ENCODE peak calls at places on chromosomes 7 and 10, in five cellular contexts. E, W, M, D and V are unnamed samples.

GRCh38 chr7:116571552-116571951 is 46.7 kb downstream of the CAV1 start:
- DNase-seq in D (no peak), W (no peak), E (no peak), M (no peak), V (peak)

GRCh38 chr7:2601907-2602735 is 29.7 kb upstream of the TTYH3 start:
- DNase-seq in D (no peak), M (no peak), W (no peak), E (no peak), V (no peak)

GRCh38 chr10:33666686-33667480 is 332.4 kb upstream of the NRP1 start:
- DNase-seq in M (no peak), D (no peak), E (no peak), W (no peak), V (no peak)

GRCh38 chr7:17392846-17393245 is 94.4 kb downstream of the AHR start:
- DNase-seq in E (no peak), W (no peak), D (no peak), M (peak), V (no peak)

GRCh38 chr10:4509405-4509804 is 316.6 kb upstream of the AKR1E2 start:
- DNase-seq in W (no peak), D (no peak), E (no peak), M (no peak), V (no peak)

GRCh38 chr10:97542169-97543024 is 30.2 kb upstream of the ANKRD2 start:
- DNase-seq in D (peak), E (peak), M (peak), W (peak), V (peak)

GRCh38 chr7:138834583-138834982 is 36.6 kb upstream of the ATP6V0A4 start:
- DNase-seq in D (no peak), W (no peak), M (no peak), E (no peak), V (no peak)

GRCh38 chr7:99562832-99563231 is 4.4 kb downstream of the ZNF655 start:
- DNase-seq in D (peak), E (no peak), W (no peak), M (peak), V (peak)

GRCh38 chr10:71582019-71582418 is 137.6 kb downstream of the C10orf105 start:
- DNase-seq in M (no peak), E (no peak), W (no peak), D (no peak), V (no peak)

GRCh38 chr10:122656308-122656705 is 43.3 kb downstream of the C10orf120 start:
- DNase-seq in M (no peak), D (no peak), W (no peak), E (no peak), V (no peak)

GRCh38 chr7:55308186-55308929 is 56.8 kb upstream of the LANCL2 start:
- DNase-seq in D (no peak), M (no peak), E (no peak), W (no peak), V (no peak)

GRCh38 chr7:113321201-113321600 is 202.8 kb upstream of the SMIM30 start:
- DNase-seq in W (no peak), E (no peak), D (no peak), M (no peak), V (no peak)

GRCh38 chr7:36161996-36162395 is 8.9 kb downstream of the EEPD1 start:
- DNase-seq in D (no peak), M (no peak), W (no peak), E (no peak), V (peak)

GRCh38 chr7:124318716-124319115 is 285.8 kb upstream of the TMEM229A start:
- DNase-seq in W (no peak), M (peak), D (no peak), E (no peak), V (no peak)

GRCh38 chr10:46523881-46524470 is 32.5 kb downstream of the GPRIN2 start:
- DNase-seq in E (peak), D (peak), W (peak), M (peak), V (no peak)

GRCh38 chr10:7075110-7075509 is 335.7 kb downstream of the SFMBT2 start:
- DNase-seq in D (no peak), M (no peak), E (no peak), W (no peak), V (no peak)

GRCh38 chr10:7070950-7071349 is 339.9 kb downstream of the SFMBT2 start:
- DNase-seq in E (no peak), D (no peak), M (no peak), W (no peak), V (no peak)

GRCh38 chr10:7075851-7076250 is 335.0 kb downstream of the SFMBT2 start:
- DNase-seq in W (no peak), D (no peak), M (no peak), E (no peak), V (no peak)

GRCh38 chr10:7069706-7070105 is 341.1 kb downstream of the SFMBT2 start:
- DNase-seq in M (no peak), W (no peak), E (no peak), D (no peak), V (no peak)

DNA sequence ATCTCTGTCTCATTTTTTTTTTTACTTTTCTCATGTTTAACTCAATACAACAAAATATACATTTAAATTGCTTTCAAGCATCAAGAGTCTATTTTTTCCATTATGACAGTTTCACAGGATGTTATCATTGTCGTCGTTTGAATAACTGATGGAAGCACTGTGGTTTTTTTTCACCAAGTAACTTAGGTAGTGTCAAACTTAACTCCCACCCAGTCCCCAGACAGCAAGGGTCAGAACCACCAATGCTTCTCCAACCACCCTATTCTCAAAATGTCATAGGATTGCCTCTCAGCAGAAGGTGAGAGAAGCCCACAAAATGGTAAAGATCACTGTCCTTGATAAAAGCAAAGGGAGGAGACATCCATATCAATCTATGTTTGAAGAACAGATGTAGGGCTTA is 339.4 kb downstream of the SFMBT2 start:
- DNase-seq in W (no peak), E (no peak), D (no peak), M (no peak), V (no peak)
- H3K27ac ChIP-seq in W (no peak), E (no peak), D (no peak), M (no peak), V (no peak)

GRCh38 chr7:127089146-127089545 is 163.6 kb downstream of the GRM8 start:
- DNase-seq in E (no peak), D (no peak), M (no peak), W (no peak), V (no peak)
- H3K27ac ChIP-seq in E (no peak), D (no peak), M (no peak), W (no peak), V (no peak)

GRCh38 chr7:44124822-44125202 is 1.5 kb upstream of the POLD2 start:
- DNase-seq in M (no peak), W (no peak), D (no peak), E (no peak), V (no peak)

GRCh38 chr7:44120395-44120794 is 3.0 kb downstream of the POLD2 start:
- DNase-seq in W (no peak), E (no peak), M (no peak), D (no peak), V (no peak)

GRCh38 chr7:44121761-44122420 is 1.5 kb downstream of the POLD2 start:
- DNase-seq in M (no peak), E (no peak), W (no peak), D (no peak), V (no peak)

GRCh38 chr7:44123190-44124003 is at the start of gene POLD2:
- DNase-seq in E (peak), W (peak), M (peak), D (peak), V (peak)

DNA sequence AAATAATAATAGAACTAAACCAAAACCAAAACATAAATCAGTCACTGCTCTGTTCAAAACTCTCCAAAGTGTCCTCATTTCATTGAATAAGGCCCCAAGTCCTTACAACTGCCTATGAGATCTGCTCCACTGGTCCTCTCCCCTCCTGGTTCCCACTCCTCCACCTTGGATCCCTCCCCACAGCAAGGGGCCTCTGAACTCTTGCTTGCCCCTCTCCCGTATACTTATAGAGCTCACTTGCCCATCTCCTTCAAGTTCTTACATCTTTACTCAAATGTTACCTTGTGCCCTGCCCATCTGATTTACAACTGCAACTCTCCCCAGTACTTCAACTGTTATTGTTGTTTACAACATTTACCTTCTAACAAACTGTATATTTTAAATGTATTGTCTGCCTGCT is 819 bp downstream of the POLD2 start:
- DNase-seq in M (no peak), W (no peak), D (no peak), E (no peak), V (no peak)
- H3K27ac ChIP-seq in M (no peak), W (peak), D (peak), E (peak), V (no peak)

GRCh38 chr10:132410056-132410778 is 13.2 kb downstream of the PWWP2B start:
- DNase-seq in D (no peak), M (no peak), E (no peak), W (no peak), V (no peak)
- H3K27ac ChIP-seq in D (no peak), M (no peak), E (peak), W (no peak), V (no peak)

GRCh38 chr10:91194497-91195179 is 25.8 kb upstream of the PCGF5 start:
- DNase-seq in M (no peak), D (no peak), E (no peak), W (no peak), V (no peak)

GRCh38 chr10:91191581-91191919 is 28.9 kb upstream of the PCGF5 start:
- DNase-seq in W (no peak), M (no peak), D (no peak), E (no peak), V (no peak)

GRCh38 chr10:91188889-91189288 is 31.6 kb upstream of the PCGF5 start:
- DNase-seq in E (no peak), M (no peak), D (no peak), W (no peak), V (no peak)

GRCh38 chr10:91190876-91191580 is 29.4 kb upstream of the PCGF5 start:
- DNase-seq in E (no peak), M (no peak), D (no peak), W (no peak), V (no peak)

GRCh38 chr10:91190388-91190870 is 30.0 kb upstream of the PCGF5 start:
- DNase-seq in E (no peak), W (no peak), M (no peak), D (no peak), V (no peak)
- H3K27ac ChIP-seq in E (no peak), W (peak), M (no peak), D (no peak), V (no peak)

GRCh38 chr7:94395141-94396041 is 696 bp downstream of the COL1A2 start:
- DNase-seq in W (peak), D (peak), E (peak), M (peak), V (peak)
- H3K27ac ChIP-seq in W (peak), D (peak), E (peak), M (peak), V (no peak)

GRCh38 chr10:118017071-118017740 is 29.5 kb downstream of the RAB11FIP2 start:
- DNase-seq in D (no peak), W (no peak), M (no peak), E (no peak), V (no peak)

GRCh38 chr10:118013078-118013568 is 33.6 kb downstream of the RAB11FIP2 start:
- DNase-seq in W (no peak), E (no peak), M (no peak), D (no peak), V (no peak)

GRCh38 chr10:118020365-118020764 is 26.4 kb downstream of the RAB11FIP2 start:
- DNase-seq in D (no peak), M (no peak), W (no peak), E (no peak), V (no peak)

DNA sequence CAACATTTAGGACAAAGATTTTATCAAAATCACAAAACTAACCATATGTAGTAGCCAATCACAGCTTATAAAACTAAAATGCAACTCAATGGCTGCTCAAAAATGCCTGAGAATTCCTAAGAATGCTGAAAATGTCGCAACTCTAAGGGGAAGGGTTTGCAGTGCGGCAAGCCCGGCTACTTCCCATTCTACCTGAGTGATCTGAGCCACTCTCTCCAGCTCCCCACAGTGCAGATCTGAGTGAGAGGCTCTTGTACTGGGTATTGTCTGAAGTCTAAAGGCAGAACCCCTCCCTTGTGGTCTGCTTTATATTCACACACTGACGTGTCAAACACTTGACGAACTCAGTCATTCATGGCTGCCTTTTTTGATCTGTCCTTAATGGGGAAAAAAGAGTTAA is 28.9 kb downstream of the RAB11FIP2 start:
- DNase-seq in M (no peak), E (no peak), D (no peak), W (no peak), V (no peak)
- H3K27ac ChIP-seq in M (no peak), E (no peak), D (no peak), W (no peak), V (no peak)